ENCODE peak calls at places on chromosomes 16 and 17, in four cellular contexts. One of them, this sample, is unnamed.

GRCh38 chr17:81044764-81045589 is 10.0 kb downstream of the BAIAP2 start:
- DNase-seq in iPS DF 6.9: no peak
- DNase-seq in NCI-H345: peak; percentile 47
- DNase-seq in kidney tubule cell: peak; percentile 96
- DNase-seq in this sample: peak; percentile 70

GRCh38 chr17:59327136-59327878 is 4.1 kb upstream of the YPEL2 start:
- DNase-seq in iPS DF 6.9: no peak
- DNase-seq in NCI-H345: no peak
- DNase-seq in kidney tubule cell: no peak
- DNase-seq in this sample: no peak

GRCh38 chr17:77842148-77842905 is 116.2 kb upstream of the TNRC6C start:
- DNase-seq in iPS DF 6.9: no peak
- DNase-seq in NCI-H345: peak; percentile 74
- DNase-seq in kidney tubule cell: peak; percentile 69
- DNase-seq in this sample: no peak

GRCh38 chr17:72719206-72719581 is 373.3 kb downstream of the SLC39A11 start:
- DNase-seq in iPS DF 6.9: no peak
- DNase-seq in NCI-H345: no peak
- DNase-seq in kidney tubule cell: no peak
- DNase-seq in this sample: no peak

GRCh38 chr16:57993452-57993851 is 7.0 kb downstream of the ZNF319 start:
- DNase-seq in iPS DF 6.9: no peak
- DNase-seq in NCI-H345: peak; percentile 87
- DNase-seq in kidney tubule cell: no peak
- DNase-seq in this sample: no peak

GRCh38 chr17:35447494-35447893 is 1.1 kb downstream of the SLFN13 start:
- DNase-seq in iPS DF 6.9: no peak
- DNase-seq in NCI-H345: no peak
- DNase-seq in kidney tubule cell: no peak
- DNase-seq in this sample: no peak

GRCh38 chr17:41944943-41945342 is 14.5 kb downstream of the ODAD4 start:
- DNase-seq in iPS DF 6.9: no peak
- DNase-seq in NCI-H345: no peak
- DNase-seq in kidney tubule cell: no peak
- DNase-seq in this sample: no peak

GRCh38 chr16:1150511-1150982 is 2.4 kb upstream of the CACNA1H start:
- DNase-seq in iPS DF 6.9: no peak
- DNase-seq in NCI-H345: no peak
- DNase-seq in kidney tubule cell: no peak
- DNase-seq in this sample: no peak

GRCh38 chr17:60102632-60103047 is 23.9 kb upstream of the HEATR6 start:
- DNase-seq in iPS DF 6.9: no peak
- DNase-seq in NCI-H345: no peak
- DNase-seq in kidney tubule cell: peak; percentile 61
- DNase-seq in this sample: no peak

GRCh38 chr16:4385066-4385788 is 13.6 kb downstream of the VASN start:
- DNase-seq in iPS DF 6.9: no peak
- DNase-seq in NCI-H345: no peak
- DNase-seq in kidney tubule cell: no peak
- DNase-seq in this sample: no peak

GRCh38 chr16:680967-681745 is 946 bp downstream of the STUB1 start:
- DNase-seq in iPS DF 6.9: no peak
- DNase-seq in NCI-H345: no peak
- DNase-seq in kidney tubule cell: peak; percentile 56
- DNase-seq in this sample: no peak

GRCh38 chr17:28426081-28426519 is 20.1 kb upstream of the SLC46A1 start:
- DNase-seq in iPS DF 6.9: no peak
- DNase-seq in NCI-H345: no peak
- DNase-seq in kidney tubule cell: no peak
- DNase-seq in this sample: no peak

GRCh38 chr17:73103661-73104335 is 11.3 kb upstream of the SLC39A11 start:
- DNase-seq in iPS DF 6.9: no peak
- DNase-seq in NCI-H345: no peak
- DNase-seq in kidney tubule cell: peak; percentile 20
- DNase-seq in this sample: no peak

GRCh38 chr17:42608692-42609181 is 437 bp downstream of the RETREG3 start:
- DNase-seq in iPS DF 6.9: no peak
- DNase-seq in NCI-H345: no peak
- DNase-seq in kidney tubule cell: no peak
- DNase-seq in this sample: no peak

GRCh38 chr17:49252148-49252682 is 21.6 kb upstream of the PHOSPHO1 start:
- DNase-seq in iPS DF 6.9: no peak
- DNase-seq in NCI-H345: no peak
- DNase-seq in kidney tubule cell: no peak
- DNase-seq in this sample: no peak

GRCh38 chr17:7854851-7855642 is at the start of gene TMEM88:
- DNase-seq in iPS DF 6.9: no peak
- DNase-seq in NCI-H345: no peak
- DNase-seq in kidney tubule cell: no peak
- DNase-seq in this sample: peak; percentile 14

GRCh38 chr17:76892329-76892728 is 24.1 kb downstream of the MGAT5B start:
- DNase-seq in iPS DF 6.9: no peak
- DNase-seq in NCI-H345: no peak
- DNase-seq in kidney tubule cell: no peak
- DNase-seq in this sample: no peak

GRCh38 chr16:20944861-20945390 is 44.4 kb downstream of the LYRM1 start:
- DNase-seq in iPS DF 6.9: no peak
- DNase-seq in NCI-H345: no peak
- DNase-seq in kidney tubule cell: peak; percentile 40
- DNase-seq in this sample: no peak

GRCh38 chr16:54931757-54932660 is 1.3 kb downstream of the IRX5 start:
- DNase-seq in iPS DF 6.9: no peak
- DNase-seq in NCI-H345: no peak
- DNase-seq in kidney tubule cell: peak; percentile 2
- DNase-seq in this sample: peak; percentile 6

GRCh38 chr16:46790599-46791270 is 40.2 kb downstream of the C16orf87 start:
- DNase-seq in iPS DF 6.9: no peak
- DNase-seq in NCI-H345: no peak
- DNase-seq in kidney tubule cell: no peak
- DNase-seq in this sample: no peak

GRCh38 chr17:70344356-70345060 is 175.2 kb downstream of the KCNJ2 start:
- DNase-seq in iPS DF 6.9: no peak
- DNase-seq in NCI-H345: no peak
- DNase-seq in kidney tubule cell: no peak
- DNase-seq in this sample: no peak

GRCh38 chr17:4393806-4394205 is 27.3 kb upstream of the UBE2G1 start:
- DNase-seq in iPS DF 6.9: no peak
- DNase-seq in NCI-H345: no peak
- DNase-seq in kidney tubule cell: no peak
- DNase-seq in this sample: no peak

GRCh38 chr16:67672306-67672705 is 5.7 kb downstream of the C16orf86 start:
- DNase-seq in iPS DF 6.9: no peak
- DNase-seq in NCI-H345: no peak
- DNase-seq in kidney tubule cell: no peak
- DNase-seq in this sample: peak; percentile 10

GRCh38 chr17:79201536-79202227 is 127.1 kb downstream of the ENGASE start:
- DNase-seq in iPS DF 6.9: no peak
- DNase-seq in NCI-H345: no peak
- DNase-seq in kidney tubule cell: peak; percentile 72
- DNase-seq in this sample: no peak

GRCh38 chr16:56741399-56741798 is 11.5 kb downstream of the NUP93 start:
- DNase-seq in iPS DF 6.9: no peak
- DNase-seq in NCI-H345: no peak
- DNase-seq in kidney tubule cell: no peak
- DNase-seq in this sample: no peak

GRCh38 chr16:71883193-71883848 is 661 bp downstream of the ZNF821 start:
- DNase-seq in iPS DF 6.9: no peak
- DNase-seq in NCI-H345: peak; percentile 35
- DNase-seq in kidney tubule cell: peak; percentile 49
- DNase-seq in this sample: no peak

GRCh38 chr17:17587614-17588336 is 3.7 kb downstream of the PEMT start:
- DNase-seq in iPS DF 6.9: no peak
- DNase-seq in NCI-H345: no peak
- DNase-seq in kidney tubule cell: peak; percentile 73
- DNase-seq in this sample: no peak

GRCh38 chr17:65594585-65594940 is 33.1 kb upstream of the AXIN2 start:
- DNase-seq in iPS DF 6.9: no peak
- DNase-seq in NCI-H345: no peak
- DNase-seq in kidney tubule cell: no peak
- DNase-seq in this sample: no peak

GRCh38 chr16:81277681-81278080 is 37.1 kb upstream of the GAN start:
- DNase-seq in iPS DF 6.9: no peak
- DNase-seq in NCI-H345: no peak
- DNase-seq in kidney tubule cell: peak; percentile 3
- DNase-seq in this sample: no peak